ENCODE peak calls at places on chromosomes 1 and 21, in four cellular contexts. Q is RWPE1, E is IMR-90, F is aorta. D is an unnamed sample.

GRCh38 chr1:119510046-119510445 is 3.0 kb downstream of the HSD3B1 start:
- DNase-seq in F (no peak), E (no peak), Q (no peak), D (no peak)

GRCh38 chr21:44057960-44058651 is 46.0 kb downstream of the TRAPPC10 start:
- DNase-seq in Q (no peak), E (peak), F (peak), D (no peak)

GRCh38 chr1:8818325-8818775 is 910 bp upstream of the RERE start:
- DNase-seq in F (peak), Q (peak), E (peak), D (peak)

GRCh38 chr1:200036616-200037270 is 9.2 kb downstream of the NR5A2 start:
- DNase-seq in Q (no peak), E (no peak), F (no peak), D (no peak)

GRCh38 chr21:45736705-45737484 is 93.4 kb downstream of the PCBP3 start:
- DNase-seq in E (no peak), F (no peak), Q (no peak), D (no peak)

GRCh38 chr1:182841368-182841988 is 2.3 kb downstream of the DHX9 start:
- DNase-seq in Q (peak), F (no peak), E (peak), D (peak)

GRCh38 chr1:116725798-116726197 is 28.4 kb upstream of the CD2 start:
- DNase-seq in F (no peak), Q (no peak), E (no peak), D (no peak)

GRCh38 chr1:201496296-201496690 is 10.6 kb downstream of the CSRP1 start:
- DNase-seq in Q (no peak), E (no peak), F (no peak), D (no peak)

D was measured in NCI-H526 treated with DMSO at 0.1 percent for 48 hours.